ENCODE peak calls at places on chromosomes 11 and 22, in seven cellular contexts. J, A, H, N, U, S and O are unnamed samples.

GRCh38 chr11:91081440-91082088 is 858.7 kb upstream of the CHORDC1 start:
- DNase-seq in N (no peak), U (peak; percentile 10), J (peak; percentile 52), H (no peak), A (no peak), S (no peak), O (no peak)

GRCh38 chr22:42955087-42955630 is 59.8 kb downstream of the PACSIN2 start:
- DNase-seq in J (no peak), A (no peak), U (no peak), S (no peak), N (no peak), H (no peak), O (no peak)

GRCh38 chr11:65316979-65317786 is 2.5 kb downstream of the CDC42EP2 start:
- DNase-seq in S (no peak), N (no peak), A (no peak), H (no peak), U (peak; percentile 68), J (peak; percentile 79), O (peak; percentile 72)

GRCh38 chr11:106998126-106998525 is 20.1 kb downstream of the GUCY1A2 start:
- DNase-seq in A (no peak), S (no peak), U (no peak), N (no peak), J (no peak), H (no peak), O (no peak)

GRCh38 chr11:120863359-120863758 is 160.5 kb upstream of the TBCEL start:
- DNase-seq in U (no peak), H (no peak), N (no peak), A (no peak), S (no peak), J (no peak), O (no peak)

GRCh38 chr11:99489561-99489960 is 468.8 kb downstream of the CNTN5 start:
- DNase-seq in H (no peak), N (no peak), U (no peak), S (no peak), J (no peak), A (no peak), O (no peak)

GRCh38 chr22:17549183-17549582 is 14.1 kb upstream of the SLC25A18 start:
- DNase-seq in N (no peak), A (no peak), U (no peak), J (no peak), S (no peak), H (no peak), O (no peak)

GRCh38 chr22:42368379-42369249 is 63.6 kb downstream of the NFAM1 start:
- DNase-seq in J (peak; percentile 89), H (no peak), S (no peak), U (no peak), N (no peak), A (no peak), O (peak; percentile 92)

GRCh38 chr11:66847461-66848232 is 4.4 kb downstream of the RCE1 start:
- DNase-seq in J (peak; percentile 45), U (no peak), H (no peak), A (no peak), N (no peak), S (peak; percentile 17), O (peak; percentile 37)

GRCh38 chr22:40237241-40237640 is 59.5 kb downstream of the TNRC6B start:
- DNase-seq in H (peak; percentile 53), J (no peak), A (no peak), N (no peak), S (no peak), U (no peak), O (no peak)

GRCh38 chr22:49814856-49815255 is 12.8 kb downstream of the BRD1 start:
- DNase-seq in U (no peak), S (no peak), A (no peak), N (no peak), J (no peak), H (no peak), O (peak; percentile 46)

GRCh38 chr22:41537203-41537602 is 7.1 kb downstream of the POLR3H start:
- DNase-seq in H (no peak), S (no peak), U (no peak), N (no peak), A (no peak), J (no peak), O (no peak)

GRCh38 chr11:2781413-2782274 is 81.8 kb upstream of the KCNQ1OT1 start:
- DNase-seq in N (no peak), A (no peak), S (no peak), U (no peak), J (peak; percentile 27), H (no peak), O (peak; percentile 41)

GRCh38 chr22:21044931-21045584 is 688 bp upstream of the LRRC74B start:
- DNase-seq in N (peak; percentile 1), S (peak; percentile 64), H (no peak), U (no peak), J (no peak), A (no peak), O (no peak)

GRCh38 chr22:27749597-27750225 is 51.8 kb downstream of the MN1 start:
- DNase-seq in S (no peak), N (no peak), A (no peak), U (peak; percentile 23), J (peak; percentile 82), H (no peak), O (peak; percentile 71)

GRCh38 chr22:33914699-33915098 is 5.6 kb downstream of the LARGE1 start:
- DNase-seq in N (no peak), J (no peak), H (no peak), U (no peak), S (no peak), A (no peak), O (no peak)